ENCODE peak calls at places on chromosomes 4 and X, in nine cellular contexts. F, H, K, V, M, E, Z, P and G are unnamed samples.

GRCh38 chr4:2079926-2080325 is 20.8 kb downstream of the NAT8L start:
- DNase-seq in F (no peak), H (no peak), K (no peak), V (no peak), M (peak; percentile 39), E (no peak), Z (no peak), P (no peak), G (peak; percentile 43)

GRCh38 chr4:72505314-72505744 is 63.7 kb downstream of the ADAMTS3 start:
- DNase-seq in F (peak; percentile 28), H (peak; percentile 8), K (peak; percentile 58), V (peak; percentile 52), M (no peak), E (peak; percentile 37), Z (no peak), P (no peak), G (peak; percentile 44)

GRCh38 chr4:184807797-184808718 is 17.7 kb downstream of the ACSL1 start:
- DNase-seq in F (peak; percentile 72), H (peak; percentile 54), K (peak; percentile 91), V (peak; percentile 44), M (no peak), E (no peak), Z (no peak), P (no peak), G (no peak)

GRCh38 chr4:157223446-157223845 is 2.9 kb downstream of the GRIA2 start:
- DNase-seq in F (no peak), H (no peak), K (no peak), V (no peak), M (no peak), E (no peak), Z (no peak), P (no peak), G (no peak)

GRCh38 chr4:180967936-180968335 is 1275.3 kb upstream of the TENM3 start:
- DNase-seq in F (no peak), H (no peak), K (no peak), V (no peak), M (no peak), E (peak; percentile 16), Z (no peak), P (no peak), G (no peak)

GRCh38 chr4:151468715-151469696 is 60.0 kb downstream of the FHIP1A start:
- DNase-seq in F (no peak), H (no peak), K (no peak), V (no peak), M (no peak), E (no peak), Z (no peak), P (no peak), G (no peak)

GRCh38 chrX:150517303-150517896 is 51.0 kb upstream of the MTM1 start:
- DNase-seq in F (no peak), H (no peak), K (peak; percentile 79), V (no peak), M (no peak), E (no peak), Z (peak; percentile 62), P (no peak), G (no peak)

GRCh38 chrX:97751016-97751415 is 867.3 kb downstream of the RPA4 start:
- DNase-seq in F (no peak), H (no peak), K (no peak), V (no peak), M (no peak), E (no peak), Z (no peak), P (no peak), G (no peak)

GRCh38 chr4:10667651-10668341 is 16.8 kb downstream of the CLNK start:
- DNase-seq in F (no peak), H (no peak), K (no peak), V (no peak), M (no peak), E (no peak), Z (no peak), P (no peak), G (no peak)

GRCh38 chrX:112867570-112867969 is 26.9 kb upstream of the AMOT start:
- DNase-seq in F (peak; percentile 16), H (no peak), K (no peak), V (no peak), M (no peak), E (peak; percentile 3), Z (no peak), P (no peak), G (no peak)

GRCh38 chr4:127642169-127642568 is 9.4 kb downstream of the INTU start:
- DNase-seq in F (no peak), H (no peak), K (peak; percentile 46), V (no peak), M (no peak), E (no peak), Z (no peak), P (no peak), G (no peak)

GRCh38 chrX:153885208-153885787 is 675 bp downstream of the L1CAM start:
- DNase-seq in F (no peak), H (no peak), K (no peak), V (no peak), M (no peak), E (no peak), Z (no peak), P (no peak), G (no peak)

GRCh38 chr4:25816591-25817058 is 46.2 kb downstream of the SEL1L3 start:
- DNase-seq in F (no peak), H (no peak), K (no peak), V (no peak), M (no peak), E (no peak), Z (no peak), P (no peak), G (no peak)

GRCh38 chr4:25814323-25814722 is 48.5 kb downstream of the SEL1L3 start:
- DNase-seq in F (no peak), H (peak; percentile 46), K (peak; percentile 63), V (peak; percentile 67), M (no peak), E (no peak), Z (peak; percentile 56), P (peak; percentile 51), G (no peak)

GRCh38 chr4:25817059-25817681 is 45.6 kb downstream of the SEL1L3 start:
- DNase-seq in F (no peak), H (no peak), K (peak; percentile 86), V (no peak), M (no peak), E (no peak), Z (no peak), P (no peak), G (no peak)

GRCh38 chr4:25814737-25815136 is 48.1 kb downstream of the SEL1L3 start:
- DNase-seq in F (no peak), H (no peak), K (no peak), V (no peak), M (no peak), E (no peak), Z (no peak), P (no peak), G (no peak)

DNA sequence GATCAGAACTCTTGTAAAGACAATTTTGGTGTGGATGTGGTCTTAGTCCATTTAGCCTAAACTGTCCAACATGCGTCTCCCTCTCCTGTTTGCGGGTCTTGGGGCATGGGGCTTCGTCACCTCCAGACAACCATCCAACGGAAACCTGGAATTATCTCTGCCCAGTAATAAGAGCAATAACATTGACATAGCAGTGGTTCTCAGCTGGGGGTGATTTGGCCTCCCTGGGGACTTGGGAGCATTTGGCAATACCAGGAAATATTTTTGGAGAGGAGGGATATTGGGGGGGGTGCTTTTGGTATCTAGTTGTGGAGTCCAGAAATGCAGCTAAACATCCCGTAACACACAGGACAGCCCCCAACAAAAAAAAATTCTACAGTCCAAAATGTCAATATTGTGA is 47.2 kb downstream of the SEL1L3 start:
- DNase-seq in F (no peak), H (no peak), K (no peak), V (no peak), M (no peak), E (no peak), Z (no peak), P (no peak), G (no peak)
- H3K36me3 ChIP-seq in F (peaks cover 32% of the 10 kb centered on the region), H (peaks cover 2% of the 10 kb centered on the region), K (peaks cover 4% of the 10 kb centered on the region), V (peaks cover 5% of the 10 kb centered on the region), M (no peaks in the 10 kb centered on the region), E (peaks cover 98% of the 10 kb centered on the region), Z (no peaks in the 10 kb centered on the region), P (no peaks in the 10 kb centered on the region), G (no peaks in the 10 kb centered on the region)

GRCh38 chr4:128868758-128869157 is 59.3 kb downstream of the JADE1 start:
- DNase-seq in F (no peak), H (no peak), K (no peak), V (no peak), M (no peak), E (no peak), Z (no peak), P (no peak), G (no peak)
- H3K36me3 ChIP-seq in F (peaks cover 91% of the 10 kb centered on the region), H (peaks cover 97% of the 10 kb centered on the region), K (peaks cover 27% of the 10 kb centered on the region), V (peaks cover 23% of the 10 kb centered on the region), M (no peaks in the 10 kb centered on the region), E (peaks cover 99% of the 10 kb centered on the region), Z (no peaks in the 10 kb centered on the region), P (peaks cover 88% of the 10 kb centered on the region), G (peaks cover 56% of the 10 kb centered on the region)

GRCh38 chr4:110619401-110620247 is 3.3 kb downstream of the PITX2 start:
- DNase-seq in F (no peak), H (no peak), K (no peak), V (no peak), M (no peak), E (no peak), Z (no peak), P (no peak), G (no peak)

GRCh38 chr4:110617095-110617494 is 5.8 kb downstream of the PITX2 start:
- DNase-seq in F (no peak), H (no peak), K (no peak), V (no peak), M (no peak), E (no peak), Z (no peak), P (no peak), G (no peak)

GRCh38 chr4:110619001-110619350 is 3.9 kb downstream of the PITX2 start:
- DNase-seq in F (no peak), H (no peak), K (no peak), V (no peak), M (no peak), E (no peak), Z (no peak), P (no peak), G (no peak)

GRCh38 chr4:110616162-110617062 is 6.5 kb downstream of the PITX2 start:
- DNase-seq in F (no peak), H (no peak), K (no peak), V (no peak), M (no peak), E (no peak), Z (no peak), P (no peak), G (no peak)

GRCh38 chr4:110618091-110619000 is 4.5 kb downstream of the PITX2 start:
- DNase-seq in F (no peak), H (no peak), K (no peak), V (no peak), M (no peak), E (no peak), Z (no peak), P (no peak), G (no peak)
- H3K36me3 ChIP-seq in F (no peaks in the 10 kb centered on the region), H (no peaks in the 10 kb centered on the region), K (no peaks in the 10 kb centered on the region), V (no peaks in the 10 kb centered on the region), M (no peaks in the 10 kb centered on the region), E (no peaks in the 10 kb centered on the region), Z (no peaks in the 10 kb centered on the region), P (no peaks in the 10 kb centered on the region), G (no peaks in the 10 kb centered on the region)

DNA sequence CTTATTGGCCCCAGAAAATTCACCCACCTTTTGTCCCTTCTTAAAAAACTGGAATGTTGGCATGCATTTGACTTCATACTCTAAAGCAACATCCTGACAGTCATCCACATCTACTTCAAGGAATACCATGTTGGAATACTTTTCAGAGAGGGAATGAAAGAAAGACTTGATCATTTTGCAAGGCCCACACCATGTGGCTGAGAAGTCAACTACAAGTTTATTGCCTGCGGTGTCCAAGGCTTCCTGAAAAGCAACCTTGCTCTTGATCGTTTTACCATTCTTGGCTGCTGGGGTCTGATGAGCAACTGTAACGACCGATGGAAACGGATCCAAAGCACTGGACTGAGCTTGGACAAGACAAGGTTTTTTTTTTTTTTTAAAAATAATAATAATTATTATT is 9.3 kb downstream of the SEPTIN11 start:
- DNase-seq in F (no peak), H (no peak), K (no peak), V (no peak), M (no peak), E (no peak), Z (no peak), P (no peak), G (no peak)
- H3K36me3 ChIP-seq in F (peaks cover 47% of the 10 kb centered on the region), H (no peaks in the 10 kb centered on the region), K (peaks cover 17% of the 10 kb centered on the region), V (no peaks in the 10 kb centered on the region), M (no peaks in the 10 kb centered on the region), E (no peaks in the 10 kb centered on the region), Z (no peaks in the 10 kb centered on the region), P (no peaks in the 10 kb centered on the region), G (no peaks in the 10 kb centered on the region)